ENCODE peak calls at places on chromosomes 7 and 10, in six cellular contexts. R is GM23338; F is tibial artery; N is GM23248; O is CD8-positive, alpha-beta memory T cell; W is HL-60. G is an unnamed sample.

GRCh38 chr7:91193141-91193540 is 71.1 kb upstream of the FZD1 start:
- DNase-seq in R (no peak), N (peak), O (no peak), F (no peak), W (no peak), G (no peak)

GRCh38 chr7:2143981-2144595 is 88.7 kb downstream of the MAD1L1 start:
- DNase-seq in F (no peak), O (no peak), N (no peak), W (no peak), R (no peak), G (no peak)

GRCh38 chr10:109846832-109847231 is 76.5 kb downstream of the XPNPEP1 start:
- DNase-seq in R (no peak), O (no peak), N (no peak), W (no peak), F (no peak), G (no peak)

GRCh38 chr7:120395526-120396019 is 122.6 kb downstream of the KCND2 start:
- DNase-seq in W (no peak), N (no peak), F (no peak), O (no peak), R (no peak), G (no peak)

GRCh38 chr10:22323538-22324305 is 2.8 kb downstream of the BMI1 start:
- DNase-seq in O (no peak), F (no peak), R (peak), N (no peak), W (no peak), G (no peak)

GRCh38 chr7:3028071-3028766 is 15.4 kb downstream of the CARD11 start:
- DNase-seq in N (peak), W (no peak), R (no peak), O (no peak), F (peak), G (peak)

GRCh38 chr7:159035571-159036073 is 109.0 kb downstream of the VIPR2 start:
- DNase-seq in O (no peak), W (no peak), R (no peak), F (peak), N (no peak), G (no peak)

GRCh38 chr7:137948083-137948844 is 53.6 kb downstream of the CREB3L2 start:
- DNase-seq in O (no peak), F (no peak), R (no peak), N (no peak), W (no peak), G (no peak)

GRCh38 chr10:133068741-133069525 is 18.8 kb upstream of the ADGRA1 start:
- DNase-seq in W (no peak), F (no peak), O (no peak), N (no peak), R (no peak), G (no peak)

GRCh38 chr7:80918406-80918805 is 445 bp downstream of the SEMA3C start:
- DNase-seq in N (peak), O (no peak), F (no peak), R (peak), W (no peak), G (no peak)

GRCh38 chr7:130063036-130063435 is 7.3 kb upstream of the KLHDC10 start:
- DNase-seq in F (no peak), W (no peak), N (peak), R (peak), O (peak), G (no peak)

GRCh38 chr10:93152136-93152535 is 78.4 kb downstream of the CYP26A1 start:
- DNase-seq in R (no peak), W (no peak), O (no peak), N (peak), F (no peak), G (no peak)

GRCh38 chr10:112336556-112337201 is 37.2 kb upstream of the ACSL5 start:
- DNase-seq in N (no peak), O (no peak), W (no peak), F (no peak), R (no peak), G (no peak)

GRCh38 chr7:45984386-45985295 is 63.6 kb upstream of the IGFBP3 start:
- DNase-seq in O (no peak), W (no peak), R (no peak), F (no peak), N (no peak), G (no peak)

GRCh38 chr10:119206603-119207366 is 586 bp upstream of the GRK5 start:
- DNase-seq in R (peak), O (peak), F (peak), W (no peak), N (peak), G (peak)

GRCh38 chr7:77326131-77326530 is 90.0 kb downstream of the GSAP start:
- DNase-seq in N (peak), F (no peak), O (no peak), W (no peak), R (no peak), G (no peak)

GRCh38 chr10:5809541-5810154 is 3.6 kb downstream of the GDI2 start:
- DNase-seq in N (no peak), W (no peak), O (no peak), F (no peak), R (no peak), G (no peak)

GRCh38 chr7:131107343-131108211 is 220.1 kb upstream of the MKLN1 start:
- DNase-seq in R (peak), W (peak), O (peak), F (peak), N (peak), G (peak)

GRCh38 chr10:7813481-7813880 is 4.8 kb upstream of the TAF3 start:
- DNase-seq in N (no peak), R (peak), W (no peak), F (no peak), O (no peak), G (no peak)

GRCh38 chr7:88396295-88396947 is 89.7 kb upstream of the STEAP4 start:
- DNase-seq in O (no peak), R (no peak), F (no peak), N (no peak), W (no peak), G (no peak)

GRCh38 chr7:34096135-34096775 is 190.9 kb downstream of the BMPER start:
- DNase-seq in W (no peak), R (no peak), N (peak), O (no peak), F (peak), G (peak)

GRCh38 chr7:142357953-142358520 is 100.2 kb upstream of the PRSS58 start:
- DNase-seq in F (no peak), O (no peak), R (peak), W (peak), N (peak), G (peak)

DNA sequence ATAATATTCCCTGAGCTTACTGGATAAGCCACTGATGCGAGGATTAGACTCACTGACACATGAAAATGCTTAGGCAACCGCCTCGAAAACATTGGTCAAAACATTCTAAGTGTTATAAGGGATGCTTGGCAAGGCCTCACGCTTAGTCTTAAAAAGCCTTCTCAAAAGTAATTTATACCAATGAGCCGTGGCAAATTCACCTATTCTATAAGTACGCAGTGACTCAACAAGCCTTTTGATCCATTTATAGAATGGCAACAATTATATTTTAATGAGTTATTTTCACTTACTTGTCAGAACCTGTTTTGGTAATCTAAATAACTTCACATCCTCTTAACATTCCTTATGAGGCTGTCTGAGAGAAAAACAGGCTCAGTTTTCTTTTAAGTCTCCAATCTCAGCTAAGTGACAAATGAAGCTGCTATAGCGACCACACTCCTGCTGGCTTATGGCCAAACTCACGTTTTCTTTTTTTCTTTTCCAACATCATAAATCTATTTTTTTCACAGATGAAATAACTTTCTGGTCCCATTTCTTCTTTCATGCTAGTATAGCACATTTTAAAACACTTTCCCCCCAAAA is 121.2 kb upstream of the AFAP1L2 start:
- DNase-seq in N (no peak), F (no peak), R (no peak), O (no peak), W (no peak), G (no peak)
- H3K4me3 ChIP-seq in N (no peak), F (peak), R (peak), O (peak), W (no peak), G (peak)

DNA sequence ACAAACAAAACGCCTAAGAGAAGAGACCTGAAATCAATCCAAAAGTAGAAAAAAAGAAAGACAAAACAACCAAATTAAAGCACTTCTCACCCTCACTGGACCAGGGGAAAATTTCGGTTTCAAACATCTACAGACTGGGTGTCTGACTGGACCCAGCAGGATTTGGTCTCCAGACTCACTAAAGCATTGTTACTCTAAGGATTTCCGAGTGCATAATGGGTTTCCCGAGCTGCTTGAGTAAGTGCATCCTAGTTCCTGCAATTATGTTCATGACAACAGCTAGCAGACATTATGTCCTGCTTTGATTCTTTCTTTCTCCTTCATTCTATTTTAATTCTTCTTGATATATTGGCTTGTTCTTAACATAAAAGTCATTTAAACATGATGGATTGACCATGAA is 51.8 kb upstream of the FAM3C start:
- DNase-seq in W (no peak), R (no peak), O (no peak), F (no peak), N (no peak), G (no peak)
- H3K4me3 ChIP-seq in W (no peak), R (no peak), O (no peak), F (no peak), N (no peak), G (no peak)

GRCh38 chr7:74480861-74481417 is 27.2 kb downstream of the GTF2IRD1 start:
- DNase-seq in N (peak), O (no peak), F (peak), W (peak), R (no peak), G (no peak)
- H3K4me3 ChIP-seq in N (peak), O (no peak), F (peak), W (no peak), R (peak), G (peak)

GRCh38 chr7:70463332-70463938 is 668.5 kb upstream of the GALNT17 start:
- DNase-seq in N (no peak), O (no peak), W (no peak), F (no peak), R (no peak), G (no peak)
- H3K4me3 ChIP-seq in N (no peak), O (no peak), W (no peak), F (no peak), R (no peak), G (no peak)

GRCh38 chr7:20799566-20800377 is 13.1 kb upstream of the SP8 start:
- DNase-seq in O (no peak), R (peak), N (no peak), F (no peak), W (no peak), G (no peak)
- H3K4me3 ChIP-seq in O (no peak), R (peak), N (no peak), F (no peak), W (no peak), G (no peak)

G was measured in gastrocnemius medialis.